ENCODE peak calls at places on chromosomes 12 and 14, in ten cellular contexts. U is ACHN; C is activated T-helper 1 cell treated with anti-CD3 and anti-CD28 coated beads, Interleukin-2, amount 50 U/mL, for 16 hours; S is amniotic stem cell; G is CD8-positive, alpha-beta T cell; F is CD8-positive, alpha-beta memory T cell; M is MV-4-11; I is NCI-H2081 treated with DMSO at 0.1 percent for 48 hours; W is HS-5; E is left cardiac atrium. X is an unnamed sample.

GRCh38 chr12:88144037-88144436 is 1.9 kb downstream of the TMTC3 start:
- DNase-seq in E (no peak), G (no peak), I (no peak), C (no peak), S (no peak), U (no peak), M (no peak), W (no peak), F (no peak), X (no peak)

GRCh38 chr12:62519043-62519442 is 52.4 kb downstream of the MON2 start:
- DNase-seq in G (no peak), W (no peak), I (no peak), S (no peak), E (peak; percentile 28), M (no peak), C (no peak), F (no peak), U (no peak), X (no peak)

GRCh38 chr12:49292729-49293055 is 2.3 kb upstream of the PRPH start:
- DNase-seq in C (no peak), F (no peak), W (no peak), M (no peak), S (no peak), G (no peak), I (no peak), U (no peak), E (no peak), X (no peak)

GRCh38 chr12:62400135-62400534 is 66.5 kb upstream of the MON2 start:
- DNase-seq in I (no peak), C (no peak), F (no peak), U (no peak), G (no peak), W (no peak), M (no peak), S (no peak), E (no peak), X (no peak)

GRCh38 chr14:82366803-82367202 is 833.1 kb upstream of the SEL1L start:
- DNase-seq in S (no peak), G (no peak), W (no peak), M (no peak), U (no peak), F (no peak), I (no peak), C (no peak), E (no peak), X (no peak)

GRCh38 chr14:35687335-35687939 is 121.7 kb downstream of the RALGAPA1 start:
- DNase-seq in U (peak; percentile 62), W (peak; percentile 30), F (peak; percentile 16), G (no peak), C (no peak), M (peak; percentile 19), E (no peak), I (no peak), S (peak; percentile 27), X (no peak)

GRCh38 chr12:70652451-70652850 is 15.2 kb upstream of the PTPRB start:
- DNase-seq in W (no peak), G (no peak), S (no peak), F (no peak), I (no peak), M (no peak), C (no peak), E (no peak), U (no peak), X (no peak)

GRCh38 chr12:90909069-90909676 is 45.8 kb downstream of the CCER1 start:
- DNase-seq in S (peak; percentile 43), W (no peak), C (no peak), U (peak; percentile 74), F (no peak), G (no peak), I (peak; percentile 43), M (no peak), E (no peak), X (no peak)

GRCh38 chr12:88309546-88309945 is 167.4 kb downstream of the TMTC3 start:
- DNase-seq in S (peak; percentile 4), G (no peak), E (no peak), I (no peak), M (no peak), W (peak; percentile 49), U (no peak), F (no peak), C (no peak), X (no peak)

GRCh38 chr12:49389092-49389703 is 21.9 kb downstream of the SPATS2 start:
- DNase-seq in F (peak; percentile 38), I (no peak), S (no peak), G (peak; percentile 71), C (peak; percentile 29), E (peak; percentile 39), W (no peak), M (peak; percentile 45), U (no peak), X (peak; percentile 47)

GRCh38 chr14:61153436-61153835 is 127.7 kb downstream of the TMEM30B start:
- DNase-seq in U (no peak), G (no peak), C (no peak), I (no peak), F (no peak), M (no peak), W (no peak), S (no peak), E (no peak), X (no peak)

GRCh38 chr12:49503674-49504180 is 35.1 kb upstream of the KCNH3 start:
- DNase-seq in S (peak; percentile 13), F (no peak), U (peak; percentile 73), E (peak; percentile 68), C (no peak), I (no peak), M (no peak), W (no peak), G (no peak), X (no peak)

GRCh38 chr14:21096438-21096837 is 2.0 kb downstream of the ZNF219 start:
- DNase-seq in I (no peak), M (no peak), S (no peak), F (no peak), W (no peak), G (no peak), E (no peak), U (no peak), C (no peak), X (no peak)